ENCODE peak calls at places on chromosomes 16 and 17, in six cellular contexts. O is neuronal stem cell, R is trophoblast cell, X is H9, D is H1, J is IMR-90. H is an unnamed sample.

GRCh38 chr16:11350531-11351335 is 5.5 kb downstream of the RMI2 start:
- DNase-seq in O (no peak), R (peak; percentile 55), X (no peak), D (no peak), J (peak; percentile 87), H (peak; percentile 73)

GRCh38 chr17:39002991-39003715 is 36.0 kb upstream of the FBXO47 start:
- DNase-seq in O (no peak), R (no peak), X (no peak), D (no peak), J (no peak), H (no peak)

GRCh38 chr16:24969071-24969470 is 46.1 kb downstream of the ARHGAP17 start:
- DNase-seq in O (no peak), R (no peak), X (no peak), D (no peak), J (no peak), H (no peak)

GRCh38 chr16:84832488-84833141 is 12.8 kb downstream of the CRISPLD2 start:
- DNase-seq in O (no peak), R (peak; percentile 16), X (no peak), D (no peak), J (peak; percentile 100), H (peak; percentile 99)

GRCh38 chr17:46192211-46192483 is 1.1 kb downstream of the KANSL1 start:
- DNase-seq in O (no peak), R (no peak), X (no peak), D (no peak), J (no peak), H (no peak)

GRCh38 chr16:83159049-83159448 is 532.3 kb downstream of the CDH13 start:
- DNase-seq in O (no peak), R (no peak), X (no peak), D (no peak), J (no peak), H (no peak)

GRCh38 chr16:2883027-2883846 is at the start of gene FLYWCH2:
- DNase-seq in O (peak; percentile 98), R (peak; percentile 99), X (peak; percentile 99), D (peak; percentile 92), J (peak; percentile 93), H (peak; percentile 96)

GRCh38 chr17:53722407-53722806 is 100.3 kb upstream of the KIF2B start:
- DNase-seq in O (no peak), R (no peak), X (no peak), D (peak; percentile 21), J (peak; percentile 98), H (peak; percentile 91)

GRCh38 chr16:89359296-89360147 is 130.8 kb downstream of the ANKRD11 start:
- DNase-seq in O (no peak), R (no peak), X (no peak), D (no peak), J (no peak), H (no peak)

GRCh38 chr17:31313982-31314787 is at the start of gene EVI2B:
- DNase-seq in O (no peak), R (peak; percentile 27), X (no peak), D (no peak), J (peak; percentile 64), H (peak; percentile 80)

GRCh38 chr17:44218344-44219125 is 940 bp downstream of the UBTF start:
- DNase-seq in O (peak; percentile 89), R (peak; percentile 90), X (peak; percentile 85), D (no peak), J (peak; percentile 83), H (peak; percentile 94)

GRCh38 chr17:18859256-18859655 is 1.3 kb downstream of the PRPSAP2 start:
- DNase-seq in O (no peak), R (peak; percentile 79), X (no peak), D (no peak), J (peak; percentile 73), H (peak; percentile 62)

DNA sequence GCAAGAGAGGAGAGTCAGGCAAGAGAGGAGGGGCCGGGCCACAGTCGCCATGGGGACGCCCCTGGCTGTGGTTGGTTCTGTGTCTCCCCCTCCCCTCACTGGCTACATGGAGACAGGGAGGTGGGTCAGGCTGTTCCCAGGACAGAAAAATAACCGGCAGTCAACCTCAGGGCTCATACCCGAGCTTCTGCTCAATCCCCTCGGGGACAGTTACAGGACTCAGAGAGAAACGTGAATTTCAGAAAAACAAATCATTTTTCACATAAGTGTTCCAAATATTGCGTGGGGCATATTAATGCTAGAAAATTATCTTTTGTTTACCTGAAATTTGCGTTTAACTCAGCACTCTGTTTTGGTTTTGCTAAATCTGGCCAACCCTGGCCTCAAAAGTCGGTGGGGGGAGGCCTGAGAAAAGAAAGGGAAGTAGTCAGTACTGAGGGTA is 22.2 kb upstream of the CPSF4L start:
- DNase-seq in O (peak; percentile 61), R (no peak), X (peak; percentile 95), D (peak; percentile 23), J (no peak), H (no peak)
- H4K91ac ChIP-seq in O (no peak overlapping the region), R (no peak overlapping the region), X (no peak overlapping the region), D (no peak overlapping the region), J (no peak overlapping the region), H (no peak overlapping the region)

DNA sequence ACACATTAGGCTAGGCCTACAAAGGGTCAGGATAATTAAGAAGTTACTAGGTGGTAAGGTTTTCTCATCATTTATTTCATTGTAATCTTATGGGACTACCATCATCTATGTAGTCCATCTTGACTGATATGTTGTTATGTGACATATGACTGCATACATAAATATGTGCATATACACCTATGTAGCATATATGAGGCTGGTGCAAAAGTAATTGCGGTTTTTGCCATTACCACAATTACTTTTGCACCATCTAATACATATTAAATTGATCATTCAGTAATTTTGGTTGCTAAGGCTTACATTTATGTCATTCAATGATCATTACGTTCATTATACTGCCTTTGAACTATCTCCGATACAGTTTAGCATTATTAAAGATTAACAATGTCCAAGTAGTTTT is 167.8 kb upstream of the AXIN2 start:
- DNase-seq in O (no peak), R (no peak), X (no peak), D (no peak), J (no peak), H (no peak)
- H4K91ac ChIP-seq in O (no peak overlapping the region), R (no peak overlapping the region), X (no peak overlapping the region), D (no peak overlapping the region), J (no peak overlapping the region), H (no peak overlapping the region)

DNA sequence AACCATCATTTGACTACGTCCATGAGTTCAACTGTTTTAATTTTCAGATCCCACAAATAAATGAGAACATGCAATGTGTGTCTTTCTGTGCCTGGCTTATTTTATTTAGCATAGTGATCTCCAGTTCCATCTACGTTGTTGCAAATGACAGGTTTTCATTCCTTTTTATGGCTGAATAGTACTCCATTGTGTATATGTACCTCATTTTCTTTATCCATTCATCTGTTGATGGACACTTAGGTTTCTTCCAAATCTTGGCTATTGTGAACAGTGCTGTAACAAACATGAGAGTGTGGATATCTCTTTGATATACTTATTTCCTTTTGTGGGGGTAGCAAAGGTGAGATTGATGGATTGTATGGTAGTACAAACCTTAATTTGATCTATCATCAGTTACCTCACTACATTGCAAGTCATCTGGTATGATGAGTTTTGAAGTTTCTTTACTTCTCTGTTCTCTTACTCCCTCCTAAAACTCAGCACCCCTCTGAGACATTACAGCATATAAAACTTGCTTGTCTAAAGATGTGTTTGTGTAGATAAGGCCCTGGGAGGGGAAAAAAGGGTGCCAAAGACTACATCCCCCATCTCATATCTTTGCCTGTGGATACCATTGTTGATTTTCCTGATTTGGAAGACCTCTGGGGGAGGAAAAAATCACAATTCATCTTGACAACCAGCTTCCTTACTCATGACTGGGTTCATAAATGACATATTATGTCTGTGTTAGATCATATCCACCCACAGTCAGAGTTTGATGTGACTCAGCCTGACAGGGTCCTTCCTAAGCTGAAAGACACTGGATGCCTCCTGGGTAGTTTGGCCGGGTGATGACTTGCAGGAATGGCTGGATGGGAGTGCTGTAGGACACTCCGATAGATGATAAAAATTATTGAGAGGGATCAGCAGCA is 47.6 kb downstream of the ABCA9 start:
- DNase-seq in O (no peak), R (no peak), X (no peak), D (no peak), J (peak; percentile 61), H (peak; percentile 34)
- H4K91ac ChIP-seq in O (no peak overlapping the region), R (no peak overlapping the region), X (no peak overlapping the region), D (no peak overlapping the region), J (no peak overlapping the region), H (no peak overlapping the region)

DNA sequence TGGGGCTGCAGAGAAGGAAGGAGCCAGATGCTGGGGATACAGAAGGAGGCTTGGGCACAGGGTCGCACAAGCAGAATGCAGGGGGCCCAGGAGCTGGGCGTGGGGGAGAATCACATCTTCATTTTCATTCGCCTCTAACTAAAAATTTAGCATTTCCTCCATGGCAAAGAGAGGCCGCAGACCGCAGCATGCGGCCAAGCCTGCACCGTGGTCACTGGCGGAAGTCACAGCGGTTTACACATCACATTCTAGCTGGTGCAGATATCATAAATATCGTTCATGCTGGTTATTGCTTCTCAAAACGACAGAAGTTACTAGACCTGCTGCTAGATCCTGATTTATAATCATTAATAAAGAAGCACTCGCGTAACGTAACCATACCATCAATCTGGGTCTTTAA is 162.0 kb downstream of the NTN1 start:
- DNase-seq in O (no peak), R (no peak), X (no peak), D (no peak), J (no peak), H (no peak)
- H4K91ac ChIP-seq in O (no peak overlapping the region), R (no peak overlapping the region), X (no peak overlapping the region), D (no peak overlapping the region), J (no peak overlapping the region), H (no peak overlapping the region)

H was measured in mesenchymal stem cell.